ENCODE peak calls at places on chromosome 20, in nine cellular contexts. J, Z, R, B, Q, W, K, T and V are unnamed samples.

GRCh38 chr20:46050885-46051284 is 21.9 kb downstream of the SLC12A5 start:
- DNase-seq in J (no peak), Z (no peak), R (no peak), B (no peak), Q (no peak), W (no peak), K (no peak), T (no peak), V (no peak)

GRCh38 chr20:44104807-44105517 is 82.0 kb downstream of the JPH2 start:
- DNase-seq in J (no peak), Z (peak), R (no peak), B (no peak), Q (no peak), W (no peak), K (no peak), T (no peak), V (no peak)

GRCh38 chr20:728022-728944 is 40.0 kb downstream of the SLC52A3 start:
- DNase-seq in J (peak), Z (peak), R (peak), B (peak), Q (peak), W (peak), K (no peak), T (no peak), V (no peak)

GRCh38 chr20:62066983-62067433 is 1.3 kb upstream of the TAF4 start:
- DNase-seq in J (peak), Z (peak), R (peak), B (peak), Q (peak), W (no peak), K (no peak), T (no peak), V (no peak)

GRCh38 chr20:58986968-58987517 is 6.0 kb downstream of the NELFCD start:
- DNase-seq in J (no peak), Z (no peak), R (no peak), B (no peak), Q (no peak), W (no peak), K (no peak), T (no peak), V (no peak)

GRCh38 chr20:47751449-47751848 is 33.8 kb downstream of the SULF2 start:
- DNase-seq in J (no peak), Z (no peak), R (no peak), B (no peak), Q (no peak), W (no peak), K (no peak), T (no peak), V (no peak)

GRCh38 chr20:21183722-21184121 is 57.8 kb downstream of the KIZ start:
- DNase-seq in J (no peak), Z (peak), R (no peak), B (no peak), Q (no peak), W (no peak), K (no peak), T (no peak), V (no peak)

GRCh38 chr20:63377256-63378114 is 16.3 kb upstream of the CHRNA4 start:
- DNase-seq in J (no peak), Z (no peak), R (no peak), B (no peak), Q (no peak), W (no peak), K (no peak), T (no peak), V (no peak)

GRCh38 chr20:3669710-3670367 is 6.6 kb upstream of the GFRA4 start:
- DNase-seq in J (no peak), Z (peak), R (no peak), B (no peak), Q (no peak), W (no peak), K (no peak), T (no peak), V (no peak)

GRCh38 chr20:44754554-44754953 is 8.9 kb downstream of the KCNK15 start:
- DNase-seq in J (no peak), Z (no peak), R (no peak), B (no peak), Q (no peak), W (no peak), K (peak), T (no peak), V (no peak)

GRCh38 chr20:61966492-61967244 is 99.0 kb downstream of the TAF4 start:
- DNase-seq in J (no peak), Z (no peak), R (no peak), B (peak), Q (no peak), W (no peak), K (no peak), T (no peak), V (no peak)

GRCh38 chr20:63911171-63911570 is 16.2 kb downstream of the DNAJC5 start:
- DNase-seq in J (no peak), Z (no peak), R (no peak), B (no peak), Q (peak), W (no peak), K (no peak), T (no peak), V (no peak)

GRCh38 chr20:49595811-49596545 is 28.0 kb upstream of the PTGIS start:
- DNase-seq in J (no peak), Z (peak), R (peak), B (no peak), Q (no peak), W (no peak), K (peak), T (no peak), V (no peak)

GRCh38 chr20:64212750-64213149 is 42.8 kb upstream of the PCMTD2 start:
- DNase-seq in J (peak), Z (peak), R (no peak), B (no peak), Q (no peak), W (peak), K (no peak), T (no peak), V (no peak)

GRCh38 chr20:34954905-34955231 is 738 bp downstream of the GSS start:
- DNase-seq in J (peak), Z (peak), R (peak), B (no peak), Q (peak), W (peak), K (peak), T (no peak), V (no peak)

GRCh38 chr20:49450281-49450707 is 32.2 kb downstream of the KCNB1 start:
- DNase-seq in J (no peak), Z (peak), R (no peak), B (no peak), Q (no peak), W (no peak), K (no peak), T (no peak), V (no peak)

GRCh38 chr20:64232794-64233193 is 22.8 kb upstream of the PCMTD2 start:
- DNase-seq in J (peak), Z (no peak), R (no peak), B (peak), Q (peak), W (peak), K (no peak), T (no peak), V (no peak)

GRCh38 chr20:12217382-12217781 is 299.7 kb downstream of the BTBD3 start:
- DNase-seq in J (no peak), Z (no peak), R (no peak), B (no peak), Q (no peak), W (no peak), K (no peak), T (no peak), V (no peak)

GRCh38 chr20:61331542-61331941 is 79.5 kb downstream of the CDH4 start:
- DNase-seq in J (no peak), Z (no peak), R (no peak), B (peak), Q (no peak), W (no peak), K (no peak), T (peak), V (no peak)

GRCh38 chr20:878511-879307 is 37.4 kb downstream of the ANGPT4 start:
- DNase-seq in J (peak), Z (peak), R (peak), B (no peak), Q (no peak), W (no peak), K (no peak), T (no peak), V (no peak)

GRCh38 chr20:56433880-56434255 is 21.8 kb downstream of the CASS4 start:
- DNase-seq in J (no peak), Z (peak), R (no peak), B (no peak), Q (no peak), W (no peak), K (no peak), T (no peak), V (no peak)

GRCh38 chr20:46004813-46005505 is 3.7 kb upstream of the MMP9 start:
- DNase-seq in J (peak), Z (no peak), R (peak), B (no peak), Q (no peak), W (peak), K (no peak), T (no peak), V (no peak)

GRCh38 chr20:50251992-50252491 is 61.4 kb downstream of the CEBPB start:
- DNase-seq in J (no peak), Z (peak), R (no peak), B (peak), Q (no peak), W (peak), K (no peak), T (no peak), V (peak)

GRCh38 chr20:48139262-48140041 is 354.2 kb upstream of the SULF2 start:
- DNase-seq in J (no peak), Z (no peak), R (no peak), B (no peak), Q (no peak), W (no peak), K (no peak), T (no peak), V (peak)

GRCh38 chr20:2814587-2815051 is at the start of gene C20orf141:
- DNase-seq in J (no peak), Z (peak), R (no peak), B (no peak), Q (no peak), W (peak), K (no peak), T (no peak), V (peak)

GRCh38 chr20:33298391-33298790 is 15.4 kb downstream of the BPIFB1 start:
- DNase-seq in J (no peak), Z (no peak), R (no peak), B (no peak), Q (no peak), W (no peak), K (no peak), T (no peak), V (no peak)

GRCh38 chr20:36851490-36851889 is 24.4 kb upstream of the TLDC2 start:
- DNase-seq in J (no peak), Z (peak), R (no peak), B (no peak), Q (no peak), W (no peak), K (no peak), T (no peak), V (no peak)

GRCh38 chr20:54292186-54292585 is 84.3 kb downstream of the PFDN4 start:
- DNase-seq in J (no peak), Z (peak), R (no peak), B (no peak), Q (no peak), W (no peak), K (no peak), T (no peak), V (peak)

GRCh38 chr20:5397418-5397817 is 80.7 kb upstream of the PROKR2 start:
- DNase-seq in J (no peak), Z (peak), R (no peak), B (no peak), Q (no peak), W (no peak), K (no peak), T (no peak), V (peak)

GRCh38 chr20:10649817-10650200 is 24.0 kb downstream of the JAG1 start:
- DNase-seq in J (no peak), Z (no peak), R (no peak), B (no peak), Q (no peak), W (no peak), K (no peak), T (no peak), V (no peak)

GRCh38 chr20:19210426-19211155 is 1.9 kb upstream of the SLC24A3 start:
- DNase-seq in J (no peak), Z (peak), R (no peak), B (peak), Q (no peak), W (no peak), K (no peak), T (no peak), V (no peak)

GRCh38 chr20:38337561-38338140 is 8.6 kb upstream of the LBP start:
- DNase-seq in J (no peak), Z (peak), R (peak), B (peak), Q (no peak), W (no peak), K (no peak), T (no peak), V (no peak)

GRCh38 chr20:34510575-34510974 is 5.6 kb upstream of the DYNLRB1 start:
- DNase-seq in J (no peak), Z (no peak), R (no peak), B (no peak), Q (no peak), W (no peak), K (no peak), T (no peak), V (no peak)

GRCh38 chr20:41669708-41670263 is 51.6 kb upstream of the CHD6 start:
- DNase-seq in J (no peak), Z (no peak), R (no peak), B (no peak), Q (no peak), W (no peak), K (no peak), T (no peak), V (no peak)

GRCh38 chr20:35312348-35312747 is 20.1 kb upstream of the FAM83C start:
- DNase-seq in J (no peak), Z (peak), R (peak), B (no peak), Q (no peak), W (no peak), K (no peak), T (no peak), V (peak)